ENCODE peak calls at places on chromosome 18, in eight cellular contexts. X is AG10803, W is upper lobe of right lung, O is fibroblast of lung, P is mammary epithelial cell, R is Calu3, Y is tibial artery, T is fibroblast of the aortic adventitia. G is an unnamed sample.

GRCh38 chr18:8792688-8793316 is 87.4 kb downstream of the MTCL1 start:
- DNase-seq in X (no peak), W (no peak), O (no peak), P (no peak), R (no peak), Y (no peak), T (no peak), G (no peak)

GRCh38 chr18:61589724-61590065 is 256.5 kb downstream of the CDH20 start:
- DNase-seq in X (peak; percentile 49), W (no peak), O (peak; percentile 83), P (no peak), R (no peak), Y (no peak), T (peak; percentile 80), G (no peak)

GRCh38 chr18:35005963-35006577 is 35.1 kb upstream of the MAPRE2 start:
- DNase-seq in X (peak; percentile 72), W (no peak), O (peak; percentile 82), P (peak; percentile 52), R (peak; percentile 36), Y (no peak), T (peak; percentile 86), G (no peak)

GRCh38 chr18:76252880-76253279 is 242.2 kb downstream of the ZNF516 start:
- DNase-seq in X (peak; percentile 10), W (no peak), O (peak; percentile 29), P (no peak), R (no peak), Y (no peak), T (peak; percentile 29), G (no peak)

GRCh38 chr18:3723554-3723953 is 273.6 kb downstream of the TGIF1 start:
- DNase-seq in X (no peak), W (no peak), O (no peak), P (no peak), R (no peak), Y (no peak), T (no peak), G (no peak)

GRCh38 chr18:6629635-6630140 is 99.8 kb upstream of the ARHGAP28 start:
- DNase-seq in X (peak; percentile 63), W (no peak), O (peak; percentile 88), P (peak; percentile 73), R (no peak), Y (no peak), T (peak; percentile 16), G (no peak)

GRCh38 chr18:45521777-45522176 is 93.5 kb upstream of the SLC14A2 start:
- DNase-seq in X (peak; percentile 84), W (no peak), O (peak; percentile 50), P (peak; percentile 34), R (no peak), Y (peak; percentile 89), T (peak; percentile 82), G (no peak)

GRCh38 chr18:48728204-48728833 is 189.5 kb downstream of the CTIF start:
- DNase-seq in X (peak; percentile 99), W (no peak), O (peak; percentile 99), P (peak; percentile 87), R (no peak), Y (peak; percentile 78), T (peak; percentile 100), G (no peak)

GRCh38 chr18:56459451-56459777 is 179.0 kb downstream of the TXNL1 start:
- DNase-seq in X (no peak), W (no peak), O (no peak), P (no peak), R (no peak), Y (no peak), T (no peak), G (no peak)

GRCh38 chr18:57210711-57211411 is 64.0 kb downstream of the BOD1L2 start:
- DNase-seq in X (no peak), W (no peak), O (no peak), P (no peak), R (peak; percentile 15), Y (no peak), T (no peak), G (no peak)

GRCh38 chr18:6929370-6930102 is 188.1 kb downstream of the LAMA1 start:
- DNase-seq in X (no peak), W (no peak), O (no peak), P (no peak), R (peak; percentile 25), Y (no peak), T (no peak), G (no peak)

GRCh38 chr18:32081881-32082280 is 9.8 kb upstream of the RNF138 start:
- DNase-seq in X (peak; percentile 44), W (no peak), O (no peak), P (no peak), R (no peak), Y (no peak), T (peak; percentile 69), G (no peak)

GRCh38 chr18:10296491-10296890 is 157.9 kb upstream of the APCDD1 start:
- DNase-seq in X (no peak), W (no peak), O (no peak), P (no peak), R (no peak), Y (no peak), T (no peak), G (no peak)

GRCh38 chr18:33744032-33744697 is 166.1 kb downstream of the ASXL3 start:
- DNase-seq in X (no peak), W (no peak), O (no peak), P (no peak), R (no peak), Y (no peak), T (no peak), G (no peak)
- TF ChIP-seq CTCF in X (no peak), W (no peak), O (peak; percentile 11), P (no peak), R (no peak), Y (no peak), T (peak; percentile 2), G (no peak)

DNA sequence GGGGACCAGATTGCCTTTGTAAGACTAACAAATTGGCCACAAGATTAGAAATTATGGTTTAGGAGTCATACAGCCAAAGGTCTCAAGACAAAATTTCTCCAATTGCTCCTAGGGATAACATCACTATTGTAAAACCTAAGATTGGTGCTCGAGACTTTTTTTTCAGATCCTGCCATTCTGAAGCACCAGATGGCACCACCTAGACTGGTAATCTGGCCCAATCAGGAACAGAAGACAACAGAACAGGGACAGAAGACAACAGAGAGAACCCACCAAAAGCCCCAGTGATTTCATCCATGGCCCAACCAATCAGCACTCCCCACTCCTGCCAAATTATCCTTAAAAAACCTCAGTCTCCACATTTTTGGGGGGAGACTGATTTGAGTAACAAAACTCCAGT is 66.8 kb downstream of the LINC00305 start:
- DNase-seq in X (no peak), W (no peak), O (no peak), P (no peak), R (no peak), Y (no peak), T (no peak), G (no peak)
- TF ChIP-seq CTCF in X (no peak), W (no peak), O (no peak), P (no peak), R (no peak), Y (no peak), T (no peak), G (no peak)

GRCh38 chr18:25136416-25137132 is 215.4 kb downstream of the ZNF521 start:
- DNase-seq in X (no peak), W (no peak), O (no peak), P (peak; percentile 4), R (no peak), Y (no peak), T (peak; percentile 19), G (no peak)

GRCh38 chr18:25140144-25140961 is 211.6 kb downstream of the ZNF521 start:
- DNase-seq in X (peak; percentile 37), W (no peak), O (no peak), P (no peak), R (no peak), Y (no peak), T (peak; percentile 76), G (no peak)

GRCh38 chr18:25133879-25134278 is 218.1 kb downstream of the ZNF521 start:
- DNase-seq in X (no peak), W (no peak), O (no peak), P (no peak), R (no peak), Y (no peak), T (no peak), G (no peak)

GRCh38 chr18:25134858-25135257 is 217.1 kb downstream of the ZNF521 start:
- DNase-seq in X (no peak), W (no peak), O (no peak), P (no peak), R (no peak), Y (no peak), T (no peak), G (no peak)

DNA sequence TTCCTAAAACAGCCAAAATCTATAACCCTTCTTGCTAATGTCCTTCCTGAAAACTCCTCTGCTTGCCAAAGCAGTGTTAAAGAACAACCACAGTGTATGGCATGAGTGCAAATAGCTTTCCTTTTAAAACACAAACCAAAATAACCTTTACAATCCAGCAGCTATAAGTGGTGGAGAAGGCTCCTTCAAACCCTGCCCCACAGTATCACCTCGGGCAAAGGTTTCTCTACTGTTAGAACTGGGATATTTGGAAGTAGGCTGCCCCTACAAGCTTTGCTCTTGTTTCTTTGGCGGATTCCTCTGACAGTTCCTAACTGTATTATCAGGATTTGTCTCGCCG is 214.9 kb downstream of the ZNF521 start:
- DNase-seq in X (no peak), W (no peak), O (no peak), P (no peak), R (no peak), Y (no peak), T (peak; percentile 22), G (no peak)
- TF ChIP-seq CTCF in X (no peak), W (no peak), O (no peak), P (no peak), R (no peak), Y (no peak), T (no peak), G (no peak)

GRCh38 chr18:80200171-80200931 is 47.0 kb downstream of the PARD6G start:
- DNase-seq in X (peak; percentile 22), W (peak; percentile 48), O (peak; percentile 28), P (no peak), R (no peak), Y (no peak), T (no peak), G (no peak)
- TF ChIP-seq CTCF in X (peak; percentile 40), W (peak; percentile 14), O (peak; percentile 48), P (no peak), R (no peak), Y (no peak), T (no peak), G (no peak)

GRCh38 chr18:23650963-23651927 is 11.5 kb downstream of the ANKRD29 start:
- DNase-seq in X (peak; percentile 93), W (no peak), O (peak; percentile 60), P (peak; percentile 81), R (peak; percentile 30), Y (no peak), T (peak; percentile 91), G (no peak)
- TF ChIP-seq CTCF in X (no peak), W (no peak), O (no peak), P (no peak), R (no peak), Y (no peak), T (no peak), G (no peak)

G was measured in CD14-positive monocyte.